ENCODE peak calls at places on chromosome 18, in four cellular contexts. One of them, this sample, is unnamed.
A peak's percentile ranks its signal among the peaks of the same experiment; 100 is the strongest.

GRCh38 chr18:76619342-76620315 is 124.6 kb upstream of the ZNF516 start:
- DNase-seq in NCI-H774: no peak
- DNase-seq in T-helper 2 cell: no peak
- DNase-seq in HTR-8/SVneo: no peak
- DNase-seq in this sample: no peak

GRCh38 chr18:58819051-58819450 is 45.6 kb upstream of the ZNF532 start:
- DNase-seq in T-helper 2 cell: peak; percentile 26
- DNase-seq in HTR-8/SVneo: no peak
- DNase-seq in NCI-H774: no peak
- DNase-seq in this sample: no peak

GRCh38 chr18:50629148-50629631 is 69.3 kb downstream of the MAPK4 start:
- DNase-seq in HTR-8/SVneo: no peak
- DNase-seq in T-helper 2 cell: no peak
- DNase-seq in NCI-H774: no peak
- DNase-seq in this sample: no peak

GRCh38 chr18:71398530-71398929 is 1109.7 kb downstream of the SOCS6 start:
- DNase-seq in HTR-8/SVneo: no peak
- DNase-seq in NCI-H774: peak; percentile 45
- DNase-seq in T-helper 2 cell: no peak
- DNase-seq in this sample: peak; percentile 24

GRCh38 chr18:2641638-2642037 is 13.9 kb upstream of the SMCHD1 start:
- DNase-seq in HTR-8/SVneo: no peak
- DNase-seq in T-helper 2 cell: peak; percentile 41
- DNase-seq in NCI-H774: peak; percentile 7
- DNase-seq in this sample: no peak

GRCh38 chr18:80026363-80026762 is 7.9 kb upstream of the RBFA start:
- DNase-seq in HTR-8/SVneo: no peak
- DNase-seq in T-helper 2 cell: no peak
- DNase-seq in NCI-H774: no peak
- DNase-seq in this sample: no peak

GRCh38 chr18:59873616-59874015 is 26.2 kb upstream of the PMAIP1 start:
- DNase-seq in T-helper 2 cell: no peak
- DNase-seq in NCI-H774: no peak
- DNase-seq in HTR-8/SVneo: no peak
- DNase-seq in this sample: no peak

GRCh38 chr18:26723986-26724385 is 141.5 kb downstream of the AQP4 start:
- DNase-seq in HTR-8/SVneo: no peak
- DNase-seq in T-helper 2 cell: no peak
- DNase-seq in NCI-H774: no peak
- DNase-seq in this sample: no peak

GRCh38 chr18:9017170-9017899 is 85.2 kb upstream of the NDUFV2 start:
- DNase-seq in HTR-8/SVneo: peak; percentile 73
- DNase-seq in T-helper 2 cell: no peak
- DNase-seq in NCI-H774: no peak
- DNase-seq in this sample: peak; percentile 71

GRCh38 chr18:23632615-23633014 is 30.1 kb downstream of the ANKRD29 start:
- DNase-seq in NCI-H774: no peak
- DNase-seq in HTR-8/SVneo: no peak
- DNase-seq in T-helper 2 cell: no peak
- DNase-seq in this sample: no peak

GRCh38 chr18:47876813-47877212 is 53.6 kb downstream of the SMAD2 start:
- DNase-seq in T-helper 2 cell: no peak
- DNase-seq in NCI-H774: no peak
- DNase-seq in HTR-8/SVneo: no peak
- DNase-seq in this sample: no peak

GRCh38 chr18:30623401-30624065 is 419.0 kb downstream of the DSC3 start:
- DNase-seq in HTR-8/SVneo: peak; percentile 3
- DNase-seq in T-helper 2 cell: no peak
- DNase-seq in NCI-H774: no peak
- DNase-seq in this sample: no peak

GRCh38 chr18:57918601-57919000 is 115.5 kb upstream of the ATP8B1 start:
- DNase-seq in HTR-8/SVneo: no peak
- DNase-seq in T-helper 2 cell: no peak
- DNase-seq in NCI-H774: no peak
- DNase-seq in this sample: no peak

GRCh38 chr18:13982136-13982535 is 66.8 kb upstream of the MC2R start:
- DNase-seq in NCI-H774: no peak
- DNase-seq in T-helper 2 cell: no peak
- DNase-seq in HTR-8/SVneo: no peak
- DNase-seq in this sample: no peak

GRCh38 chr18:35775887-35776286 is 194.3 kb downstream of the GALNT1 start:
- DNase-seq in T-helper 2 cell: no peak
- DNase-seq in HTR-8/SVneo: no peak
- DNase-seq in NCI-H774: no peak
- DNase-seq in this sample: peak; percentile 7

GRCh38 chr18:49752095-49752457 is 61.3 kb downstream of the ACAA2 start:
- DNase-seq in HTR-8/SVneo: no peak
- DNase-seq in NCI-H774: no peak
- DNase-seq in T-helper 2 cell: no peak
- DNase-seq in this sample: no peak

GRCh38 chr18:44859751-44860458 is 179.2 kb downstream of the SETBP1 start:
- DNase-seq in NCI-H774: no peak
- DNase-seq in T-helper 2 cell: no peak
- DNase-seq in HTR-8/SVneo: no peak
- DNase-seq in this sample: no peak

GRCh38 chr18:44715245-44715644 is 34.6 kb downstream of the SETBP1 start:
- DNase-seq in HTR-8/SVneo: peak; percentile 5
- DNase-seq in NCI-H774: no peak
- DNase-seq in T-helper 2 cell: no peak
- DNase-seq in this sample: no peak

GRCh38 chr18:26657618-26658581 is 109.5 kb upstream of the KCTD1 start:
- DNase-seq in HTR-8/SVneo: no peak
- DNase-seq in T-helper 2 cell: no peak
- DNase-seq in NCI-H774: no peak
- DNase-seq in this sample: no peak

GRCh38 chr18:63090334-63090733 is 229.2 kb downstream of the BCL2 start:
- DNase-seq in NCI-H774: no peak
- DNase-seq in HTR-8/SVneo: no peak
- DNase-seq in T-helper 2 cell: no peak
- DNase-seq in this sample: no peak

GRCh38 chr18:44973282-44973681 is 292.6 kb downstream of the SETBP1 start:
- DNase-seq in HTR-8/SVneo: no peak
- DNase-seq in NCI-H774: no peak
- DNase-seq in T-helper 2 cell: no peak
- DNase-seq in this sample: no peak

GRCh38 chr18:36249392-36249791 is 48.1 kb upstream of the FHOD3 start:
- DNase-seq in NCI-H774: no peak
- DNase-seq in HTR-8/SVneo: no peak
- DNase-seq in T-helper 2 cell: no peak
- DNase-seq in this sample: no peak

GRCh38 chr18:63819780-63820179 is 44.6 kb downstream of the SERPINB7 start:
- DNase-seq in HTR-8/SVneo: no peak
- DNase-seq in NCI-H774: no peak
- DNase-seq in T-helper 2 cell: no peak
- DNase-seq in this sample: no peak

GRCh38 chr18:23812566-23813440 is 123.5 kb downstream of the LAMA3 start:
- DNase-seq in T-helper 2 cell: peak; percentile 9
- DNase-seq in HTR-8/SVneo: peak; percentile 10
- DNase-seq in NCI-H774: peak; percentile 3
- DNase-seq in this sample: peak; percentile 13

GRCh38 chr18:5542393-5543035 is 1.3 kb downstream of the EPB41L3 start:
- DNase-seq in T-helper 2 cell: no peak
- DNase-seq in HTR-8/SVneo: no peak
- DNase-seq in NCI-H774: no peak
- DNase-seq in this sample: no peak

GRCh38 chr18:63119647-63120046 is 199.9 kb downstream of the BCL2 start:
- DNase-seq in NCI-H774: no peak
- DNase-seq in HTR-8/SVneo: peak; percentile 23
- DNase-seq in T-helper 2 cell: no peak
- DNase-seq in this sample: peak; percentile 19

GRCh38 chr18:31965331-31965970 is 22.5 kb upstream of the TRAPPC8 start:
- DNase-seq in HTR-8/SVneo: no peak
- DNase-seq in T-helper 2 cell: no peak
- DNase-seq in NCI-H774: no peak
- DNase-seq in this sample: no peak

GRCh38 chr18:13447621-13448020 is 229.1 kb downstream of the LDLRAD4 start:
- DNase-seq in T-helper 2 cell: no peak
- DNase-seq in NCI-H774: peak; percentile 19
- DNase-seq in HTR-8/SVneo: no peak
- DNase-seq in this sample: no peak

GRCh38 chr18:1296237-1296636 is 391.6 kb downstream of the ADCYAP1 start:
- DNase-seq in HTR-8/SVneo: no peak
- DNase-seq in NCI-H774: no peak
- DNase-seq in T-helper 2 cell: no peak
- DNase-seq in this sample: no peak

GRCh38 chr18:906416-907170 is 1.9 kb downstream of the ADCYAP1 start:
- DNase-seq in HTR-8/SVneo: no peak
- DNase-seq in NCI-H774: no peak
- DNase-seq in T-helper 2 cell: no peak
- DNase-seq in this sample: no peak

GRCh38 chr18:21742323-21742687 is 1.7 kb downstream of the MIB1 start:
- DNase-seq in NCI-H774: no peak
- DNase-seq in T-helper 2 cell: no peak
- DNase-seq in HTR-8/SVneo: no peak
- DNase-seq in this sample: no peak

GRCh38 chr18:49139726-49140125 is 189.0 kb upstream of the SMAD7 start:
- DNase-seq in T-helper 2 cell: no peak
- DNase-seq in HTR-8/SVneo: no peak
- DNase-seq in NCI-H774: no peak
- DNase-seq in this sample: no peak

GRCh38 chr18:56937874-56938273 is 209.0 kb upstream of the BOD1L2 start:
- DNase-seq in T-helper 2 cell: no peak
- DNase-seq in HTR-8/SVneo: no peak
- DNase-seq in NCI-H774: no peak
- DNase-seq in this sample: no peak

GRCh38 chr18:46429649-46430224 is 227.3 kb downstream of the LOXHD1 start:
- DNase-seq in T-helper 2 cell: no peak
- DNase-seq in NCI-H774: no peak
- DNase-seq in HTR-8/SVneo: no peak
- DNase-seq in this sample: no peak

GRCh38 chr18:40851014-40851429 is 1104.0 kb upstream of the PIK3C3 start:
- DNase-seq in NCI-H774: no peak
- DNase-seq in T-helper 2 cell: no peak
- DNase-seq in HTR-8/SVneo: no peak
- DNase-seq in this sample: no peak

GRCh38 chr18:43893001-43893637 is 615.8 kb upstream of the SYT4 start:
- DNase-seq in T-helper 2 cell: no peak
- DNase-seq in HTR-8/SVneo: peak; percentile 4
- DNase-seq in NCI-H774: no peak
- DNase-seq in this sample: peak; percentile 1

This sample was measured in NCI-H460.